ENCODE peak calls at places on chromosomes 5 and 9, in eight cellular contexts. Z, N, K, D, V, C, Y and I are unnamed samples.

GRCh38 chr9:111696796-111697195 is 35.4 kb downstream of the GNG10 start:
- DNase-seq in D (no peak), Z (no peak), K (no peak), N (no peak), Y (no peak), V (no peak), C (no peak), I (no peak)

GRCh38 chr5:156879665-156880285 is 29.7 kb downstream of the PPP1R2B start:
- DNase-seq in N (no peak), D (no peak), Y (no peak), C (peak), V (no peak), Z (no peak), K (no peak), I (no peak)

GRCh38 chr5:44389410-44389879 is at the start of gene FGF10:
- DNase-seq in K (no peak), N (no peak), Y (peak), Z (no peak), V (no peak), C (no peak), D (no peak), I (no peak)

GRCh38 chr5:88665750-88666215 is 217.2 kb downstream of the MEF2C start:
- DNase-seq in D (no peak), Y (no peak), V (no peak), K (no peak), N (no peak), Z (no peak), C (no peak), I (peak)

GRCh38 chr5:151295138-151295537 is 8.4 kb downstream of the SLC36A3 start:
- DNase-seq in K (no peak), N (no peak), Z (no peak), V (no peak), D (no peak), C (no peak), Y (no peak), I (peak)

GRCh38 chr5:132734687-132735086 is 2.7 kb downstream of the KIF3A start:
- DNase-seq in C (no peak), Z (no peak), N (no peak), D (no peak), K (no peak), Y (no peak), V (no peak), I (no peak)

GRCh38 chr5:14655146-14655741 is 9.3 kb upstream of the OTULIN start:
- DNase-seq in Y (no peak), C (no peak), N (no peak), K (no peak), V (no peak), D (no peak), Z (no peak), I (no peak)

GRCh38 chr9:121956808-121957207 is 136.3 kb downstream of the TTLL11 start:
- DNase-seq in D (no peak), K (no peak), Y (no peak), Z (no peak), V (no peak), C (no peak), N (no peak), I (no peak)

GRCh38 chr5:167614294-167615104 is 676.9 kb upstream of the WWC1 start:
- DNase-seq in N (no peak), Y (no peak), Z (no peak), K (no peak), V (no peak), C (no peak), D (no peak), I (no peak)

GRCh38 chr9:128593856-128594255 is 41.5 kb downstream of the SPTAN1 start:
- DNase-seq in K (no peak), C (no peak), D (no peak), Z (no peak), V (no peak), N (no peak), Y (no peak), I (no peak)
- TF ChIP-seq MAX in K (no peak), C (no peak), D (no peak), Z (no peak), V (no peak), N (no peak), Y (no peak), I (no peak)

DNA sequence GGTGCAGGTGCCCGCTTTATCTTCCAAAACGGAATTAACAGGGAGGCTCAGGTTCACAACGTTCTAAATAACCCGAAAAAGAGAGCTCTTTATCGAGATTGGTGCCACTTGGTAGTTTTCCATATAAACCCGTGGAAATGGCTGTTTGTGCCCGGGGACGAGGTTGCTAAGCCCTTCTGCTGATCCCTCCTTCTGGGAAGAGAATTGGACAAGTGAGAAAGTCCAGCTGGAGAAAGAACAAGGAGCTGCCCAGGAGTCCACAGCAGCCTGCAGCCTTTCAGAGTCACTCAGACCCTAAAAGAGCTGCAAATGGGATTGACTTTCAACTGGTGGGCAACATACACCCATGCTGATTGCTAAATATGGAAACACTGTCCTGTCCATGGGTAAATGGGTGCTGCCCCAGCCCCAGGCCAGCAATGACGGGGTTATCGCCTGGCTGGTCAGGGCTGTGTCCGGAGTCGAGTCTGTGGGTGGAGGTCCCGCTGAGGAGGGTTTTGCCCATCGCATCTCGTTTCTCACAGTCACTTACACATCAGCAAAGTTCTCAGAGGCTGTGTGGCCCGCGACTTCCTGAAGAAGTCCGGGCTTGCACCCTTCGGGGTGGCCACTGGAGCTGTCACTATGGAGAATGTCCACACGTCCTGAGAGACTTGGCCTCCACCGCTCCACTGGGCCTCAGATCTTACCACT is 40.7 kb upstream of the HSD17B3 start:
- DNase-seq in V (no peak), N (no peak), Z (no peak), C (no peak), Y (no peak), K (no peak), D (no peak), I (no peak)
- TF ChIP-seq POLR2A in V (no peak), N (no peak), Z (no peak), C (no peak), Y (no peak), K (no peak), D (no peak), I (no peak)

GRCh38 chr9:95007470-95007869 is 281.0 kb downstream of the AOPEP start:
- DNase-seq in K (no peak), V (no peak), Z (no peak), D (no peak), C (no peak), N (no peak), Y (peak), I (no peak)
- H3K4me3 ChIP-seq in K (no peak), V (no peak), Z (no peak), D (peak), C (no peak), N (peak), Y (no peak), I (no peak)

DNA sequence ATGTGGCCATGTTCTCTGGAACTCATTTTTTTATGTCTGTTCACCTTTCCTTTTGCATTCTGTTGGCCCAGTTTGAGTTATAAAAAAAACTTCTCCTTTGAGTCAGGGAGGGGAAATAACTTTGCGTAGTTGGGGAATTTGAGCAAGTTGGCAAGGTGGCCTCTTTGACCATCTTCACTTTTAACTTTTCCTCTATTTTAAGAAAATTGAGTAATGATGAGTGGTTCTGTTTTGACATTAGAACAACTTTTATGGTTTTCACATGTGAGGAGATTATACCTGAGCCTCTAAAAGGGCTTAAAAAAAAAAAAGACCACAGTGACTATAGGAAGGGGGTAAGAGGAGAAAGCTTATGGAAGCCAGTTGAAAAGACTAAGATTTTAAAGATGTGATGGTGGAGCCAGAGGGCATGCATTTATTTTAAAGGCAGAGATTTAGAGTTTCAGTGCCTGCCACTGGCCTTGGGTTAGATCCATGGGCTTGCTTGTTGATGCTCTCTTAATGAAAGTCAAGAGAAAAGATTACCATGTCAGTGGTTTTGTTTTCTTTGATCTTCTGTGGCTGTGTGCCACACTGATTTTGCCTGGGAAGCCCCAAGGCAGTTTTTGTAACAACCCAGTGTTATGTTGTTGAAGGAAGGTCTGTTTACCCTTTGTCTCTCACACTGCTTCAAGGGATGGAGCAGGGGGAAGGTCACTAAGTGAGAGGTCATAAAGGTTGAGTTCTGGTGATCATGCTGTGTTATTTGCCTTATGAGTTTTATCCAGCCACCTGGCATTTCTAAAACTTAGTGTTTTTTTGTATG is 219.7 kb upstream of the CD180 start:
- DNase-seq in V (no peak), K (no peak), C (peak), Z (no peak), N (no peak), D (no peak), Y (no peak), I (no peak)
- TF ChIP-seq MAX in V (no peak), K (no peak), C (no peak), Z (no peak), N (no peak), D (no peak), Y (no peak), I (no peak)

DNA sequence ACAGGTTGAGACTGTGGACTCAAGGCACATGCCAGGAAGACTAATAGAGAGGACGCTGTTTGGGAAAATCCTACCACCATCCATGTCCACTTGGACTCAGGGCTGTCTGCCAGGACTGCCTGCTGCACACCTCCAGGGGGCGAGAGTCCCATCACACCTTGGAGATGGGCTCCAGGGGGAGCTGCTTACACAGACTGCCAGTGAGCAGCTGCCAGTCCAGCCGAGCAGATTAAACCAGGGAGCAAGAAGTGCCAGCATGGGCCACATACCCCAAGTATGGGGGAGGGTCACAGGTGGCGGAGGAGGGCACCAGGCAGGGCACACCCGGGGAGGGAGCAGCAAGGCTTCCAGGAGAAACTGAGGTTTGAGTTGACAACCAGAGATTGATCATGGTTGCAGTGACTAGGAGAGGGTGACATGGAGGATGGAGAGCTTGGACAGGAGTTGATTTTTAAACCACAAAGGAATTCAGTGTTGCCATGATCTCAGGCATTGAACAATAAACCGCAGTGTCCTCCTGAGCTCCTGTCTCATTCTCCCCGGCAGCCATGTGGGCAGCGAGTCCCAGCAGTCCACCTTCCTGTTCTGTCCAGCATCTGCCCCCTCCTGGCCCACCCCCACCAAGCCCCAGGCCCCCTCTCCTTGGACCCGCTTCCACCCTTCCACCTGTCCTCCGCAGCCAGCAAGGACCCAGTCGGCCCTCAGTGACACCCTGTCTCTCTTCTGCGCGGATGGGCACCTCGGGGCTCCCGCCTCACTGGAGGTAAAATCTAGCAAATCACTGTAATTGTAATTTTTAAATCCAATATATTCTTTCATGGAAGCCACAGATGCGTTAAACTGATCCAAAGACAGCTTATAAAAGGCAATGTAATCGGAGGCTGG is 3.1 kb upstream of the VAV2 start:
- DNase-seq in C (no peak), N (peak), D (peak), Z (no peak), Y (no peak), V (peak), K (no peak), I (peak)
- TF ChIP-seq POLR2A in C (no peak), N (no peak), D (no peak), Z (no peak), Y (no peak), V (no peak), K (no peak), I (no peak)

GRCh38 chr5:141330299-141331080 is at the start of gene PCDHGA1:
- DNase-seq in N (peak), K (no peak), Y (peak), D (peak), C (no peak), Z (peak), V (no peak), I (peak)
- H3K4me3 ChIP-seq in N (peak), K (no peak), Y (no peak), D (peak), C (peak), Z (peak), V (no peak), I (no peak)

GRCh38 chr5:142095035-142095434 is 13.5 kb upstream of the NDFIP1 start:
- DNase-seq in N (no peak), Y (no peak), D (no peak), Z (no peak), K (no peak), V (no peak), C (no peak), I (no peak)
- TF ChIP-seq MAX in N (no peak), Y (no peak), D (no peak), Z (no peak), K (no peak), V (no peak), C (no peak), I (no peak)